ENCODE peak calls at places on chromosomes 2 and 18, in seven cellular contexts. G, Z, S, X, F, P and C are unnamed samples. For H3K27me3, the result is how much of the 10 kb centered on the place peaks cover.

GRCh38 chr2:24559714-24560113 is 68.7 kb downstream of the NCOA1 start:
- DNase-seq in G (no peak), Z (peak), S (no peak), X (no peak), F (no peak), P (no peak), C (no peak)

GRCh38 chr2:197286805-197287595 is 23.6 kb downstream of the ANKRD44 start:
- DNase-seq in G (no peak), Z (peak), S (no peak), X (no peak), F (no peak), P (peak), C (no peak)

GRCh38 chr2:218873359-218874194 is 7.1 kb upstream of the WNT10A start:
- DNase-seq in G (no peak), Z (no peak), S (no peak), X (no peak), F (no peak), P (no peak), C (no peak)

GRCh38 chr2:150495993-150496627 is 8.6 kb upstream of the RND3 start:
- DNase-seq in G (no peak), Z (peak), S (no peak), X (no peak), F (no peak), P (peak), C (no peak)

GRCh38 chr2:328761-329160 is 40.9 kb upstream of the ALKAL2 start:
- DNase-seq in G (no peak), Z (no peak), S (no peak), X (no peak), F (no peak), P (no peak), C (no peak)

GRCh38 chr2:14634223-14634884 is 1.8 kb downstream of the LRATD1 start:
- DNase-seq in G (no peak), Z (peak), S (no peak), X (peak), F (peak), P (peak), C (no peak)

GRCh38 chr2:169363570-169364150 is 1.3 kb upstream of the LRP2 start:
- DNase-seq in G (peak), Z (no peak), S (no peak), X (no peak), F (peak), P (no peak), C (no peak)

GRCh38 chr2:203728321-203728720 is 21.9 kb downstream of the CD28 start:
- DNase-seq in G (no peak), Z (no peak), S (no peak), X (no peak), F (no peak), P (no peak), C (no peak)

GRCh38 chr18:57043241-57043640 is 103.6 kb upstream of the BOD1L2 start:
- DNase-seq in G (no peak), Z (no peak), S (no peak), X (no peak), F (no peak), P (no peak), C (no peak)

DNA sequence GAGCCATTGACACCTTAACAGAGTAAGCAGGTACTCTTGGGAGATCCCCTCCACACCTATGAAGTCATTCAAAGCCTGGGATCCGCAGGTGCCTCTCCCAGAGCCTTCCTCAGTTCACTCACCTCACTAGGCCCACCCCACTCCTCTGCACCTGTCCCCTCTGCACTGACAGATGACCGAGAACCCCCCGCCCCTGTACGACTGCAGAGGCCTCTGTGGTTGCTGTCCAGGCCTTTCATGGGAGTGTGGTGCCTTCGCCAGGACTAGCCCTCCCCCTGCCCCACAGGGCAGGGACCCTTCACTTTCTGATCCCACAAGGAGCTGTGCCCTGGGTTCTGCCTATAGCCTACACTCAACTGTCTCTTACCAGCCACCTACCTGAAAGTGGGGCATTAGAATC is 238.5 kb downstream of the ZBTB7C start:
- DNase-seq in G (no peak), Z (no peak), S (no peak), X (no peak), F (no peak), P (no peak), C (no peak)
- H3K27me3 ChIP-seq in G (under half), Z (under half), S (under half), X (under half), F (under half), P (under half), C (under half)

GRCh38 chr2:112481050-112481527 is 867 bp upstream of the TTL start:
- DNase-seq in G (peak), Z (peak), S (peak), X (peak), F (peak), P (no peak), C (peak)
- TF ChIP-seq CTCF in G (peak), Z (peak), S (peak), X (peak), F (peak), P (peak), C (peak)

GRCh38 chr2:127639111-127639474 is 6.9 kb upstream of the GPR17 start:
- DNase-seq in G (no peak), Z (no peak), S (no peak), X (no peak), F (no peak), P (no peak), C (no peak)

GRCh38 chr2:127638361-127639110 is 7.4 kb upstream of the GPR17 start:
- DNase-seq in G (no peak), Z (no peak), S (no peak), X (no peak), F (no peak), P (no peak), C (no peak)

GRCh38 chr2:127636248-127637235 is 9.4 kb upstream of the GPR17 start:
- DNase-seq in G (no peak), Z (no peak), S (no peak), X (no peak), F (no peak), P (no peak), C (no peak)

GRCh38 chr2:127637236-127637630 is 8.7 kb upstream of the GPR17 start:
- DNase-seq in G (no peak), Z (no peak), S (no peak), X (no peak), F (no peak), P (no peak), C (no peak)

DNA sequence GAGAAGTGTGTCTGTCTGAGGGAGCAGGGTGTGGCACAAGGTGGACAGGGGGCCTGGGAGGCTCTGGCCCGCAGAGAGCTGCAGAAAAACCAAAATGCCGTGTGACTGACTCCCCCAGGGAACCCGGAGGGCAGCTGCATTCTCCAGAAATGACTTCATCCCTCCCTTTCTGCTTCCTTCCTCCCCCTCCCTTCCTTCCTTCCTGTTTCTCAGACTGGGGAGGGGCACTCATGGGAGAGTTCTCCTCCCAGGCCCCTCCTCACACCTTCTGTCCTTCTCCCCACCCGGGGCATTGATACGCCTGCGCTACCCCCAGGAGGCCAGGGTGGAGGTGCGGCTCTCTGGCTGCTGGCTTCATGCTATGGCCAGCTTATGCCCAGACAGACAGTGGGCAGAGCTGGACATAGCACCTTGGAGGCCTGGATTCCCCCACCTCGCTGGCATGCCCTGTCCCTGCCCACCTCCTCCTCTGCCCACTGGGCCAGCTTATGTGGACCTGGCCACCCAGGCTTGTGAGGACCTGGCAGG is 8.2 kb upstream of the GPR17 start:
- DNase-seq in G (no peak), Z (peak), S (no peak), X (no peak), F (no peak), P (peak), C (no peak)
- H3K4me3 ChIP-seq in G (no peak), Z (no peak), S (peak), X (peak), F (no peak), P (no peak), C (no peak)

DNA sequence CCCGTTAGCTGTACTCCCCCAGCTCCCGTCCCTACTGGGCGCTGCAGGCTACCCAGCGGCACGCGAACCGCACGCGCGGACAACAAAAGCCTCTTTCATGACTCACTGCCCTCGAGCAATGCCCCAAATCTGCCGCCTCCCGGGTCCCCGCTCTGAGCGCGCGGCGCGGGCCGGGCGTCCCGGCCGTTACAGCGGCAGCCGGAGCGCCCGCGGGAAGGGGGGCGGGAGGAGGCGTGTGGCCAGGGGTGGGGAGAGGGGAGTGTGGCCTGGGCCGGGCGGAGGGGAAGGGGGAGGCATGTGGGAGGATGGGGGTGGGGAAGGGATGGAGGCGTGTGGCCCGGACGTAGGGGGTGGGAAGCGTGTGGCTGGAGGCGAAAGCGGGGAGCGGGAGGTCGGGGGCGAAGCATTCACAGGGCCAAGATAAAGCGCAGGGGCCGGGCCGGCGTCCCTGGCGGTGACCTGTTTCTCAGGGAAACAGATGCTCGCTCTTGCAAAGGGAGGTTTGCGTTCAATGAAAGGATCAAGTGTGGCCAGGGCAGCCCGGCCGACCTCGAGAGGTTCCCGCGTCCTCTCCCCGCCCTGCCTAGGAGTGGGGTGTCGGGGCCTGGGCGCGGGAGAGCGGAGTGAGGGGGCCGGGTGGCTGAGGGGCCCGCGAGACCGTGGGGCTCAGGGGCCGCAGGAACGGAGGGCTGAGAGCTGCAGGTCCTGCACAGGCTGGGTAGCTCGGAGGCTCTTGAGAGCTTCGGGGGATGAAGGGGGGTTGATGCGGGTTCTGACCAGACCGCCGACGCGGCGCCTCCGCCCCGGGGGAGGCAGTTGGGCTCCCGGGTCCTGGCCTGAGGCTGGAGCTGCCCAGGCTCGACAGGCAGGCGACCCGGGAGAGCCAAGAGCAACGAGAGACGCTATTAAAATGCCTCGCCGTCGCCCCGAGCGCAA is 3.5 kb upstream of the NEUROD1 start:
- DNase-seq in G (no peak), Z (peak), S (no peak), X (no peak), F (no peak), P (no peak), C (no peak)
- H3K27me3 ChIP-seq in G (under half), Z (half or more), S (under half), X (half or more), F (under half), P (half or more), C (half or more)

GRCh38 chr2:8662239-8662879 is 19.5 kb upstream of the ID2 start:
- DNase-seq in G (no peak), Z (peak), S (no peak), X (no peak), F (no peak), P (peak), C (no peak)
- TF ChIP-seq CTCF in G (no peak), Z (no peak), S (no peak), X (no peak), F (no peak), P (peak), C (no peak)

GRCh38 chr18:78913395-78913794 is 66.2 kb upstream of the SALL3 start:
- DNase-seq in G (no peak), Z (no peak), S (no peak), X (no peak), F (no peak), P (no peak), C (no peak)

GRCh38 chr18:78913830-78914585 is 65.6 kb upstream of the SALL3 start:
- DNase-seq in G (no peak), Z (no peak), S (no peak), X (no peak), F (no peak), P (no peak), C (no peak)

GRCh38 chr18:78912336-78912735 is 67.3 kb upstream of the SALL3 start:
- DNase-seq in G (no peak), Z (no peak), S (no peak), X (no peak), F (no peak), P (no peak), C (no peak)

GRCh38 chr18:78911751-78912283 is 67.8 kb upstream of the SALL3 start:
- DNase-seq in G (no peak), Z (no peak), S (no peak), X (no peak), F (no peak), P (no peak), C (no peak)

GRCh38 chr18:78912862-78913261 is 66.8 kb upstream of the SALL3 start:
- DNase-seq in G (no peak), Z (no peak), S (no peak), X (no peak), F (no peak), P (no peak), C (no peak)
- H3K4me3 ChIP-seq in G (no peak), Z (no peak), S (no peak), X (no peak), F (no peak), P (no peak), C (no peak)